ENCODE peak calls at places on chromosome 16, in four cellular contexts. N is osteocyte; O is activated CD4-positive, alpha-beta T cell treated with anti-CD3 and anti-CD28 coated beads, Interleukin-2, amount 10 ng/mL, durations not matched to agents 7 days and 5 days; K is NCI-H2081. R is an unnamed sample.

GRCh38 chr16:23082161-23082788 is 67.0 kb downstream of the USP31 start:
- DNase-seq in O (no peak), K (no peak), N (no peak), R (no peak)

GRCh38 chr16:82834156-82834758 is 207.5 kb downstream of the CDH13 start:
- DNase-seq in N (no peak), O (no peak), K (no peak), R (no peak)

GRCh38 chr16:73186752-73187151 is 138.8 kb upstream of the ZFHX3 start:
- DNase-seq in O (no peak), K (no peak), N (no peak), R (no peak)

GRCh38 chr16:88453621-88454314 is 688 bp downstream of the ZFPM1 start:
- DNase-seq in O (peak), N (no peak), K (no peak), R (peak)

GRCh38 chr16:13767215-13767614 is 152.7 kb upstream of the ERCC4 start:
- DNase-seq in N (no peak), O (no peak), K (no peak), R (no peak)

GRCh38 chr16:1542533-1542932 is 9.1 kb downstream of the TMEM204 start:
- DNase-seq in N (no peak), K (no peak), O (no peak), R (no peak)

GRCh38 chr16:10548404-10548803 is 32.0 kb downstream of the EMP2 start:
- DNase-seq in K (no peak), O (no peak), N (no peak), R (no peak)

GRCh38 chr16:19844945-19845641 is 39.6 kb downstream of the GPRC5B start:
- DNase-seq in N (no peak), O (no peak), K (no peak), R (no peak)

GRCh38 chr16:50259334-50260205 is 6.8 kb upstream of the ADCY7 start:
- DNase-seq in N (peak), O (no peak), K (no peak), R (no peak)

GRCh38 chr16:85733839-85734170 is 17.1 kb downstream of the C16orf74 start:
- DNase-seq in K (no peak), N (no peak), O (no peak), R (no peak)

GRCh38 chr16:64711026-64711425 is 410.8 kb downstream of the CDH11 start:
- DNase-seq in O (no peak), N (no peak), K (no peak), R (no peak)

R was measured in stimulated activated effector memory CD8-positive, alpha-beta T cell treated with anti-CD3 and anti-CD28 coated beads, Interleukin-12 subunit alpha, Interleukin-12 subunit beta, amount 100 ng/mL, for 72 hours.